ENCODE peak calls at places on chromosomes 2 and 18, in ten cellular contexts. E, W, Z, U, Y, O, R, I, L and Q are unnamed samples.

GRCh38 chr2:75226099-75226498 is 26.8 kb upstream of the TACR1 start:
- DNase-seq in E (no peak), W (no peak), Z (no peak), U (no peak), Y (no peak), O (no peak), R (no peak), I (no peak), L (no peak), Q (no peak)

GRCh38 chr2:42147641-42148274 is 21.4 kb upstream of the EML4 start:
- DNase-seq in E (no peak), W (no peak), Z (no peak), U (no peak), Y (peak; percentile 78), O (no peak), R (peak; percentile 59), I (peak; percentile 77), L (no peak), Q (peak; percentile 60)

GRCh38 chr2:11639503-11639902 is 30.5 kb downstream of the NTSR2 start:
- DNase-seq in E (no peak), W (no peak), Z (no peak), U (no peak), Y (no peak), O (no peak), R (no peak), I (no peak), L (no peak), Q (no peak)

GRCh38 chr2:1979569-1979968 is 235.3 kb upstream of the PXDN start:
- DNase-seq in E (no peak), W (no peak), Z (no peak), U (no peak), Y (no peak), O (no peak), R (no peak), I (no peak), L (no peak), Q (no peak)

GRCh38 chr2:62297642-62298010 is 101.7 kb downstream of the B3GNT2 start:
- DNase-seq in E (no peak), W (no peak), Z (no peak), U (no peak), Y (no peak), O (no peak), R (no peak), I (no peak), L (no peak), Q (no peak)

GRCh38 chr2:460861-461260 is 173.0 kb upstream of the ALKAL2 start:
- DNase-seq in E (no peak), W (no peak), Z (no peak), U (no peak), Y (no peak), O (no peak), R (no peak), I (no peak), L (peak; percentile 47), Q (no peak)

GRCh38 chr2:28356095-28356911 is 36.4 kb upstream of the FOSL2 start:
- DNase-seq in E (no peak), W (peak; percentile 92), Z (no peak), U (no peak), Y (peak; percentile 85), O (peak; percentile 61), R (peak; percentile 87), I (peak; percentile 95), L (peak; percentile 28), Q (peak; percentile 97)

GRCh38 chr2:168697668-168698121 is 104.7 kb upstream of the NOSTRIN start:
- DNase-seq in E (no peak), W (no peak), Z (no peak), U (no peak), Y (no peak), O (no peak), R (peak; percentile 59), I (no peak), L (no peak), Q (no peak)

GRCh38 chr2:212595036-212595654 is 56.5 kb upstream of the ERBB4 start:
- DNase-seq in E (no peak), W (no peak), Z (peak; percentile 18), U (no peak), Y (no peak), O (no peak), R (no peak), I (no peak), L (no peak), Q (no peak)

GRCh38 chr2:98541906-98542305 is 66.4 kb downstream of the COA5 start:
- DNase-seq in E (no peak), W (no peak), Z (no peak), U (no peak), Y (no peak), O (no peak), R (no peak), I (no peak), L (no peak), Q (no peak)

GRCh38 chr2:229715895-229716507 is 1.6 kb upstream of the DNER start:
- DNase-seq in E (peak; percentile 42), W (no peak), Z (no peak), U (no peak), Y (no peak), O (no peak), R (peak; percentile 11), I (no peak), L (no peak), Q (no peak)

GRCh38 chr2:45748239-45748638 is 96.8 kb downstream of the PRKCE start:
- DNase-seq in E (no peak), W (no peak), Z (peak; percentile 76), U (no peak), Y (peak; percentile 98), O (no peak), R (peak; percentile 52), I (peak; percentile 86), L (no peak), Q (peak; percentile 92)

GRCh38 chr2:9139491-9140443 is 66.8 kb upstream of the ASAP2 start:
- DNase-seq in E (peak; percentile 40), W (peak; percentile 75), Z (no peak), U (no peak), Y (no peak), O (peak; percentile 68), R (peak; percentile 86), I (peak; percentile 88), L (peak; percentile 33), Q (peak; percentile 86)

GRCh38 chr2:54687595-54688152 is 35.8 kb upstream of the EML6 start:
- DNase-seq in E (no peak), W (no peak), Z (no peak), U (no peak), Y (no peak), O (no peak), R (no peak), I (no peak), L (no peak), Q (no peak)

GRCh38 chr2:178498137-178498536 is 17.9 kb downstream of the PLEKHA3 start:
- DNase-seq in E (no peak), W (no peak), Z (no peak), U (no peak), Y (no peak), O (no peak), R (no peak), I (no peak), L (no peak), Q (no peak)

GRCh38 chr2:179373826-179374225 is 109.2 kb upstream of the SESTD1 start:
- DNase-seq in E (no peak), W (no peak), Z (no peak), U (no peak), Y (no peak), O (no peak), R (no peak), I (no peak), L (no peak), Q (no peak)

GRCh38 chr2:156867201-156867600 is 390.3 kb upstream of the GALNT5 start:
- DNase-seq in E (no peak), W (no peak), Z (no peak), U (no peak), Y (no peak), O (no peak), R (no peak), I (peak; percentile 6), L (no peak), Q (no peak)

GRCh38 chr2:121365061-121365460 is 80.1 kb upstream of the TFCP2L1 start:
- DNase-seq in E (no peak), W (no peak), Z (no peak), U (no peak), Y (no peak), O (no peak), R (no peak), I (no peak), L (no peak), Q (no peak)

GRCh38 chr2:112026509-112026908 is 28.6 kb upstream of the TMEM87B start:
- DNase-seq in E (no peak), W (no peak), Z (no peak), U (no peak), Y (no peak), O (no peak), R (no peak), I (no peak), L (no peak), Q (no peak)

GRCh38 chr2:209331291-209331844 is 92.5 kb upstream of the MAP2 start:
- DNase-seq in E (no peak), W (no peak), Z (peak; percentile 29), U (no peak), Y (no peak), O (no peak), R (peak; percentile 48), I (no peak), L (no peak), Q (no peak)

GRCh38 chr2:188435115-188435514 is 143.4 kb downstream of the GULP1 start:
- DNase-seq in E (no peak), W (no peak), Z (no peak), U (no peak), Y (no peak), O (no peak), R (no peak), I (no peak), L (no peak), Q (no peak)

GRCh38 chr2:227125506-227125905 is 38.5 kb downstream of the COL4A4 start:
- DNase-seq in E (no peak), W (no peak), Z (no peak), U (no peak), Y (no peak), O (no peak), R (no peak), I (no peak), L (no peak), Q (no peak)

GRCh38 chr2:239954166-239955085 is 70.7 kb downstream of the NDUFA10 start:
- DNase-seq in E (no peak), W (no peak), Z (no peak), U (no peak), Y (no peak), O (no peak), R (no peak), I (peak; percentile 59), L (no peak), Q (peak; percentile 49)

GRCh38 chr18:24611075-24611474 is 150.6 kb downstream of the HRH4 start:
- DNase-seq in E (no peak), W (no peak), Z (no peak), U (no peak), Y (no peak), O (no peak), R (no peak), I (no peak), L (no peak), Q (no peak)

GRCh38 chr2:1584691-1585485 is 159.4 kb downstream of the PXDN start:
- DNase-seq in E (no peak), W (no peak), Z (no peak), U (no peak), Y (no peak), O (no peak), R (no peak), I (no peak), L (no peak), Q (no peak)

GRCh38 chr2:164920430-164920829 is 34.9 kb downstream of the SLC38A11 start:
- DNase-seq in E (no peak), W (no peak), Z (peak; percentile 86), U (no peak), Y (peak; percentile 48), O (peak; percentile 42), R (peak; percentile 65), I (peak; percentile 86), L (no peak), Q (peak; percentile 80)

GRCh38 chr2:235610696-235611257 is 116.9 kb downstream of the AGAP1 start:
- DNase-seq in E (no peak), W (no peak), Z (no peak), U (no peak), Y (no peak), O (no peak), R (no peak), I (no peak), L (no peak), Q (no peak)

GRCh38 chr2:111930404-111930803 is 32.0 kb downstream of the MERTK start:
- DNase-seq in E (no peak), W (no peak), Z (no peak), U (no peak), Y (no peak), O (no peak), R (no peak), I (no peak), L (no peak), Q (no peak)